ENCODE peak calls at places on chromosomes 3 and 15, in nine cellular contexts. K is GM23338, I is OCI-LY7, C is HCT116, B is GM23248, N is hepatocyte, Z is PC-3, D is MM.1S, Q is SK-N-SH. J is an unnamed sample.
A peak's percentile ranks its signal among the peaks of the same experiment; 100 is the strongest.

GRCh38 chr3:52193059-52193458 is 4.9 kb upstream of the ALAS1 start:
- DNase-seq in K (no peak), I (no peak), C (no peak), B (peak; percentile 90), N (no peak), Z (peak; percentile 86), D (no peak), Q (no peak), J (no peak)

GRCh38 chr3:174438501-174439156 is 420.5 kb upstream of the NAALADL2 start:
- DNase-seq in K (no peak), I (no peak), C (peak; percentile 76), B (peak; percentile 32), N (peak; percentile 35), Z (peak; percentile 85), D (no peak), Q (no peak), J (peak; percentile 30)

GRCh38 chr3:45302470-45302869 is 76.4 kb upstream of the TMEM158 start:
- DNase-seq in K (no peak), I (no peak), C (no peak), B (no peak), N (no peak), Z (no peak), D (no peak), Q (no peak), J (no peak)

GRCh38 chr3:52218454-52218853 is 7.0 kb downstream of the TLR9 start:
- DNase-seq in K (no peak), I (no peak), C (no peak), B (no peak), N (no peak), Z (no peak), D (no peak), Q (no peak), J (no peak)

GRCh38 chr3:172070269-172070668 is 30.9 kb downstream of the FNDC3B start:
- DNase-seq in K (no peak), I (no peak), C (no peak), B (no peak), N (no peak), Z (no peak), D (no peak), Q (no peak), J (no peak)

GRCh38 chr15:63905558-63906265 is 72.0 kb upstream of the HERC1 start:
- DNase-seq in K (no peak), I (no peak), C (no peak), B (no peak), N (no peak), Z (no peak), D (no peak), Q (no peak), J (no peak)

GRCh38 chr3:138861755-138862333 is 27.1 kb upstream of the PIK3CB start:
- DNase-seq in K (peak; percentile 69), I (no peak), C (peak; percentile 23), B (peak; percentile 90), N (peak; percentile 8), Z (no peak), D (no peak), Q (no peak), J (peak; percentile 61)

GRCh38 chr3:103295974-103296570 is 861.3 kb downstream of the ZPLD1 start:
- DNase-seq in K (peak; percentile 37), I (peak; percentile 15), C (peak; percentile 19), B (peak; percentile 3), N (peak; percentile 31), Z (peak; percentile 50), D (peak; percentile 39), Q (peak; percentile 5), J (peak; percentile 20)

GRCh38 chr3:133573054-133573628 is 345 bp upstream of the CDV3 start:
- DNase-seq in K (peak; percentile 100), I (peak; percentile 100), C (peak; percentile 100), B (peak; percentile 100), N (peak; percentile 100), Z (peak; percentile 98), D (peak; percentile 100), Q (peak; percentile 90), J (peak; percentile 100)

GRCh38 chr3:5080779-5081550 is 41.1 kb upstream of the ARL8B start:
- DNase-seq in K (no peak), I (no peak), C (no peak), B (no peak), N (no peak), Z (no peak), D (no peak), Q (no peak), J (no peak)

GRCh38 chr3:31553258-31553657 is 20.5 kb downstream of the STT3B start:
- DNase-seq in K (no peak), I (no peak), C (no peak), B (no peak), N (no peak), Z (no peak), D (no peak), Q (no peak), J (no peak)

GRCh38 chr3:31555204-31555603 is 22.5 kb downstream of the STT3B start:
- DNase-seq in K (no peak), I (no peak), C (no peak), B (no peak), N (no peak), Z (no peak), D (no peak), Q (no peak), J (no peak)

GRCh38 chr3:31550452-31551251 is 17.9 kb downstream of the STT3B start:
- DNase-seq in K (peak; percentile 51), I (peak; percentile 49), C (no peak), B (peak; percentile 57), N (peak; percentile 12), Z (peak; percentile 64), D (peak; percentile 30), Q (peak; percentile 43), J (peak; percentile 36)

GRCh38 chr3:31546725-31547124 is 14.0 kb downstream of the STT3B start:
- DNase-seq in K (no peak), I (no peak), C (no peak), B (no peak), N (no peak), Z (peak; percentile 10), D (no peak), Q (no peak), J (no peak)

GRCh38 chr3:31552103-31552502 is 19.4 kb downstream of the STT3B start:
- DNase-seq in K (no peak), I (no peak), C (no peak), B (no peak), N (no peak), Z (no peak), D (no peak), Q (no peak), J (no peak)
- H3K4me2 ChIP-seq in K (no peak overlapping the region), I (no peak overlapping the region), C (no peak overlapping the region), B (no peak overlapping the region), N (no peak overlapping the region), Z (no peak overlapping the region), D (no peak overlapping the region), Q (no peak overlapping the region), J (no peak overlapping the region)

GRCh38 chr15:77421370-77421700 is 647 bp downstream of the HMG20A start:
- DNase-seq in K (peak; percentile 40), I (peak; percentile 69), C (no peak), B (no peak), N (peak; percentile 14), Z (peak; percentile 7), D (peak; percentile 51), Q (peak; percentile 7), J (peak; percentile 9)
- TF ChIP-seq EZH2phosphoT487 in K (no peak), I (no peak), C (no peak), B (no peak), N (no peak), Z (no peak), D (no peak), Q (no peak), J (no peak)

DNA sequence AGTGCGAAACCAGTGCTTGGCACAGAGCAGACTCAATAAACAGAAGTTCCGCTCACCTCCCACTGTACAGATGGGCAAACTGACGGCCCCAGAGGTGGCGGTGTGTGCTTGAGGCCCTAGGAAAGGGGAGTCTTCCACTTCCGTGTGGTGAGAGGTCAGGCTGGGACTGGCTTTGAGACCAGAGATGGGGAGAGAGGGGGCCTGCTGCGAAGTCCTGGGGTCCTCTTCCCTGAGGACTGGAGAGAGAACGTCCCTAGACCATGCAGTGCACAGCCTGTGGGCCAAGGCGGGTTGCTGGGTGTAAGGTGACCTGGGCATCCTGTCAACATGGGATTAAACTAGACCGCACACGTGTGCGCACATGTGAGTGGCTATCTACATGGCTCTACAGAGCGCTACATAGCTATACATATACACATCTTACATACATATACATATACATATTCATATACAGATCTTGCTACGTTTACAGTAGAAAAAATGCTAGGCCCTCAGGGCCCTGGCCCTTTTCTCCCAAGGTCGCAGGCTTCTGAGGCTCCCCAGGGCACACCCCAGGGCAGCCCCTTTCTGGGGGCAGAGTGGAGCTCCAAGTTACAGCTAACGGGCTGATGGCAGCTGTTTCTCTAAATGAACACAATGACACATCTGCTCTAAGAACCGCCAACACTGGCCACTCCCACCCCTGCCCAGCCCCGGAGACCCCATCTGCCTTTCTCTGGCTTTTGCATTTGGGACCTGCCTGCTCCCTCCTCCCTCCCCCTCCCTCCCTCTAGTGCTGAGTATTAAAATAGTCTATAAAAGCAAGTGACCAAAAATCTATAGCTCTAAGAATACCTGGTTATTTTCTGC is 47.0 kb downstream of the HCN4 start:
- DNase-seq in K (peak; percentile 18), I (no peak), C (no peak), B (no peak), N (no peak), Z (no peak), D (no peak), Q (no peak), J (peak; percentile 19)
- H3K4me2 ChIP-seq in K (no peak overlapping the region), I (no peak overlapping the region), C (no peak overlapping the region), B (no peak overlapping the region), N (no peak overlapping the region), Z (no peak overlapping the region), D (no peak overlapping the region), Q (no peak overlapping the region), J (no peak overlapping the region)

GRCh38 chr3:104879919-104880318 is 486.8 kb upstream of the ALCAM start:
- DNase-seq in K (no peak), I (no peak), C (no peak), B (peak; percentile 31), N (no peak), Z (peak; percentile 29), D (no peak), Q (no peak), J (no peak)

GRCh38 chr3:104887069-104887468 is 479.6 kb upstream of the ALCAM start:
- DNase-seq in K (no peak), I (no peak), C (no peak), B (peak; percentile 43), N (no peak), Z (peak; percentile 18), D (no peak), Q (no peak), J (no peak)

GRCh38 chr3:104887619-104888018 is 479.1 kb upstream of the ALCAM start:
- DNase-seq in K (no peak), I (no peak), C (no peak), B (no peak), N (no peak), Z (no peak), D (no peak), Q (no peak), J (no peak)

GRCh38 chr3:104886220-104886995 is 480.3 kb upstream of the ALCAM start:
- DNase-seq in K (no peak), I (no peak), C (no peak), B (peak; percentile 68), N (no peak), Z (peak; percentile 63), D (no peak), Q (no peak), J (no peak)

DNA sequence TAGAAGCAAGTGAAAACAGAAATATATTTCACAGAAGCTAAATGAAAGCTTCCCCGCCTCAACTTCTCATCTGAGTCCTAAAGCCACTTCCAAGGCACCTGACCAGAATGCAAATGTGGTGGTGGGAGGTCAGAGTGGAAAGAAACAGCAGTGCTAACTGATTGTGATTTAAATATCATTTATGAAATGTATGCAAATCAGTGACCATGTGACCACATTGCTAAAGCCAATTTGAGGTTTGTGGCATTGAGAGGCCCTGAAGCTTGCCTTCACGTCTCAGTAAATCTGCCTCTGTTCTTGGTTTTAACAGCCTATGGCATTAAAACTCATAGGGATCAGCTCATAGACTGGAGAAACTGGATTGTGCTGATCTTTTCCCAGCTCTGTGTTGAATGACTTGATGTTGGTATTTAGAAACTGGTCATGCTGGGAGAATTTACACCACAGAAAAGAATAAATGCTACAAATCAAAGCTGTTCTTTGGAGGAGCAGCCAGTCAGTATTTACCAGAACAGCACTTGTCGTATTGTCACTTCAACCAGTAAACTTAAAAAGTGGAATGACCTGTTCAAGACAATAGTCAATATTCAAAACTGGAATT is 481.4 kb upstream of the ALCAM start:
- DNase-seq in K (no peak), I (no peak), C (no peak), B (peak; percentile 47), N (no peak), Z (peak; percentile 89), D (no peak), Q (no peak), J (no peak)
- TF ChIP-seq EZH2phosphoT487 in K (no peak), I (no peak), C (no peak), B (no peak), N (no peak), Z (no peak), D (no peak), Q (no peak), J (no peak)